ENCODE peak calls at places on chromosomes 6 and 20, in seven cellular contexts. W is pancreas; B is NCI-H524 treated with DMSO at 0.1 percent for 48 hours; J is kidney; I is T-helper 2 cell treated with Interferon-gamma antibody and Interleukin-4, amounts not matched to agents 5 μg/mL and 100 μg/mL, for 36 hours; F is activated CD4-positive, alpha-beta T cell treated with anti-CD3 and anti-CD28 coated beads, Interleukin-2, amount 50 U/mL, for 48 hours; R is posterior vena cava. Z is an unnamed sample.
A peak's percentile ranks its signal among the peaks of the same experiment; 100 is the strongest.

GRCh38 chr6:4607026-4607704 is 169.0 kb upstream of the CDYL start:
- DNase-seq in W (no peak), B (no peak), J (peak; percentile 80), I (no peak), F (no peak), R (no peak), Z (no peak)

GRCh38 chr6:160265869-160266476 is 7.4 kb upstream of the SLC22A2 start:
- DNase-seq in W (no peak), B (no peak), J (no peak), I (no peak), F (no peak), R (no peak), Z (no peak)

GRCh38 chr6:117558818-117559217 is 43.5 kb downstream of the GOPC start:
- DNase-seq in W (no peak), B (no peak), J (no peak), I (no peak), F (no peak), R (no peak), Z (no peak)

GRCh38 chr6:163565140-163565539 is 150.6 kb downstream of the QKI start:
- DNase-seq in W (no peak), B (peak; percentile 89), J (no peak), I (no peak), F (no peak), R (no peak), Z (no peak)

GRCh38 chr6:33606642-33607041 is 14.5 kb upstream of the ITPR3 start:
- DNase-seq in W (no peak), B (no peak), J (no peak), I (no peak), F (no peak), R (no peak), Z (no peak)

GRCh38 chr6:30885999-30886896 is 1.9 kb downstream of the DDR1 start:
- DNase-seq in W (peak; percentile 44), B (no peak), J (peak; percentile 74), I (no peak), F (no peak), R (peak; percentile 81), Z (no peak)

GRCh38 chr6:111478749-111479148 is 4.3 kb downstream of the REV3L start:
- DNase-seq in W (no peak), B (peak; percentile 25), J (no peak), I (peak; percentile 10), F (no peak), R (no peak), Z (no peak)

GRCh38 chr20:49758781-49759180 is 45.1 kb upstream of the B4GALT5 start:
- DNase-seq in W (no peak), B (peak; percentile 17), J (no peak), I (no peak), F (no peak), R (no peak), Z (no peak)

GRCh38 chr20:14673164-14673563 is 335.8 kb upstream of the FLRT3 start:
- DNase-seq in W (no peak), B (no peak), J (no peak), I (no peak), F (no peak), R (no peak), Z (no peak)

GRCh38 chr6:166903027-166903426 is 53.3 kb downstream of the RNASET2 start:
- DNase-seq in W (no peak), B (no peak), J (no peak), I (no peak), F (no peak), R (no peak), Z (no peak)

GRCh38 chr20:48582361-48582991 is 245.3 kb downstream of the PREX1 start:
- DNase-seq in W (no peak), B (no peak), J (no peak), I (no peak), F (no peak), R (no peak), Z (no peak)

GRCh38 chr6:147925826-147926225 is 416.8 kb upstream of the SASH1 start:
- DNase-seq in W (no peak), B (no peak), J (no peak), I (no peak), F (no peak), R (no peak), Z (no peak)

GRCh38 chr6:148747145-148747492 is 289 bp downstream of the UST start:
- DNase-seq in W (peak; percentile 60), B (no peak), J (no peak), I (peak; percentile 24), F (peak; percentile 33), R (peak; percentile 89), Z (no peak)

GRCh38 chr20:45341939-45342862 is 6.0 kb downstream of the SDC4 start:
- DNase-seq in W (peak; percentile 94), B (no peak), J (peak; percentile 91), I (no peak), F (no peak), R (peak; percentile 84), Z (no peak)

GRCh38 chr6:132247381-132248159 is 153.7 kb downstream of the MOXD1 start:
- DNase-seq in W (no peak), B (no peak), J (no peak), I (no peak), F (no peak), R (no peak), Z (no peak)

GRCh38 chr20:22824077-22824476 is 211.0 kb upstream of the SSTR4 start:
- DNase-seq in W (no peak), B (no peak), J (no peak), I (no peak), F (no peak), R (no peak), Z (no peak)

GRCh38 chr20:11453430-11453829 is 464.3 kb upstream of the BTBD3 start:
- DNase-seq in W (no peak), B (no peak), J (no peak), I (no peak), F (no peak), R (no peak), Z (no peak)

GRCh38 chr6:16803294-16804006 is 42.2 kb upstream of the ATXN1 start:
- DNase-seq in W (no peak), B (peak; percentile 92), J (peak; percentile 74), I (no peak), F (no peak), R (no peak), Z (no peak)

GRCh38 chr20:60921021-60921622 is 330.9 kb upstream of the CDH4 start:
- DNase-seq in W (no peak), B (no peak), J (no peak), I (no peak), F (peak; percentile 25), R (no peak), Z (no peak)

GRCh38 chr6:133945158-133945557 is 7.9 kb upstream of the TBPL1 start:
- DNase-seq in W (no peak), B (no peak), J (no peak), I (no peak), F (no peak), R (no peak), Z (no peak)

GRCh38 chr6:29414588-29414987 is at the start of gene OR12D1:
- DNase-seq in W (no peak), B (no peak), J (no peak), I (no peak), F (no peak), R (no peak), Z (no peak)

GRCh38 chr6:11978169-11978987 is 33.7 kb upstream of the HIVEP1 start:
- DNase-seq in W (no peak), B (no peak), J (no peak), I (no peak), F (no peak), R (no peak), Z (no peak)

GRCh38 chr20:14838663-14839650 is 501.5 kb upstream of the FLRT3 start:
- DNase-seq in W (no peak), B (no peak), J (no peak), I (no peak), F (no peak), R (no peak), Z (no peak)